ENCODE peak calls at places on chromosomes 12 and 14, in five cellular contexts. P, Z, E, S and T are unnamed samples.

GRCh38 chr12:12718853-12719252 is 1.7 kb downstream of the CDKN1B start:
- DNase-seq in P (no peak), Z (no peak), E (peak; percentile 40), S (no peak), T (peak; percentile 31)

GRCh38 chr14:21185506-21185905 is 29.6 kb upstream of the OR5AU1 start:
- DNase-seq in P (no peak), Z (no peak), E (no peak), S (no peak), T (peak; percentile 88)

GRCh38 chr14:100554082-100554677 is 33.0 kb downstream of the BEGAIN start:
- DNase-seq in P (no peak), Z (peak; percentile 79), E (no peak), S (no peak), T (peak; percentile 36)

GRCh38 chr12:106288510-106289195 is 13.9 kb upstream of the TCP11L2 start:
- DNase-seq in P (no peak), Z (no peak), E (peak; percentile 29), S (no peak), T (peak; percentile 44)

GRCh38 chr14:106185837-106186233 is 659.5 kb downstream of the TMEM121 start:
- DNase-seq in P (peak; percentile 61), Z (no peak), E (peak; percentile 77), S (no peak), T (peak; percentile 19)

GRCh38 chr14:104665092-104665662 is 24.2 kb upstream of the INF2 start:
- DNase-seq in P (no peak), Z (no peak), E (no peak), S (no peak), T (no peak)

GRCh38 chr12:15632708-15633107 is 156.5 kb downstream of the EPS8 start:
- DNase-seq in P (no peak), Z (no peak), E (no peak), S (no peak), T (no peak)

GRCh38 chr12:121992059-121992879 is 29.4 kb upstream of the BCL7A start:
- DNase-seq in P (no peak), Z (no peak), E (peak; percentile 78), S (peak; percentile 73), T (no peak)

GRCh38 chr12:3034067-3034750 is 43.0 kb upstream of the TSPAN9 start:
- DNase-seq in P (no peak), Z (peak; percentile 84), E (peak; percentile 58), S (no peak), T (peak; percentile 72)

GRCh38 chr14:100384819-100385813 is 62.0 kb downstream of the SLC25A47 start:
- DNase-seq in P (no peak), Z (peak; percentile 78), E (no peak), S (no peak), T (peak; percentile 80)

GRCh38 chr14:71525663-71526246 is 406.5 kb upstream of the RGS6 start:
- DNase-seq in P (no peak), Z (no peak), E (no peak), S (no peak), T (peak; percentile 46)

GRCh38 chr12:120007272-120007671 is 18.2 kb downstream of the BICDL1 start:
- DNase-seq in P (peak; percentile 54), Z (no peak), E (peak; percentile 77), S (no peak), T (no peak)

GRCh38 chr14:30957813-30958370 is 67.6 kb upstream of the AP4S1 start:
- DNase-seq in P (no peak), Z (no peak), E (no peak), S (no peak), T (no peak)

GRCh38 chr14:105015905-105016304 is 5.0 kb downstream of the CDCA4 start:
- DNase-seq in P (no peak), Z (no peak), E (no peak), S (no peak), T (no peak)

GRCh38 chr12:58387199-58387598 is 445.8 kb downstream of the ATP23 start:
- DNase-seq in P (no peak), Z (no peak), E (no peak), S (peak; percentile 52), T (no peak)